ENCODE peak calls at places on chromosomes 7 and 10, in six cellular contexts. One of them, this sample, is unnamed. For H3K4me1 and H3K27me3, the result is how much of the 10 kb centered on the place peaks cover.

GRCh38 chr10:68992721-68993440 is 4.3 kb downstream of the KIFBP start:
- DNase-seq in sigmoid colon: peak
- DNase-seq in GM23248: peak
- DNase-seq in transverse colon: peak
- DNase-seq in fibroblast of lung: peak
- DNase-seq in pancreas: no peak
- DNase-seq in this sample: no peak

GRCh38 chr10:1963341-1963740 is 226.0 kb upstream of the ADARB2 start:
- DNase-seq in GM23248: no peak
- DNase-seq in sigmoid colon: no peak
- DNase-seq in transverse colon: no peak
- DNase-seq in fibroblast of lung: no peak
- DNase-seq in pancreas: no peak
- DNase-seq in this sample: no peak

GRCh38 chr10:56593120-56593519 is 232.1 kb upstream of the ZWINT start:
- DNase-seq in sigmoid colon: no peak
- DNase-seq in transverse colon: no peak
- DNase-seq in GM23248: no peak
- DNase-seq in fibroblast of lung: no peak
- DNase-seq in pancreas: no peak
- DNase-seq in this sample: no peak

GRCh38 chr10:74189999-74190421 is 39.0 kb downstream of the ADK start:
- DNase-seq in sigmoid colon: no peak
- DNase-seq in fibroblast of lung: peak
- DNase-seq in transverse colon: peak
- DNase-seq in GM23248: peak
- DNase-seq in pancreas: no peak
- DNase-seq in this sample: peak

GRCh38 chr10:127405221-127405620 is 143.9 kb upstream of the NPS start:
- DNase-seq in sigmoid colon: no peak
- DNase-seq in pancreas: no peak
- DNase-seq in transverse colon: no peak
- DNase-seq in fibroblast of lung: peak
- DNase-seq in GM23248: peak
- DNase-seq in this sample: no peak

GRCh38 chr10:32943395-32943794 is 14.6 kb downstream of the ITGB1 start:
- DNase-seq in fibroblast of lung: no peak
- DNase-seq in pancreas: no peak
- DNase-seq in GM23248: no peak
- DNase-seq in transverse colon: no peak
- DNase-seq in sigmoid colon: no peak
- DNase-seq in this sample: no peak

GRCh38 chr7:13822678-13823077 is 166.8 kb downstream of the ETV1 start:
- DNase-seq in sigmoid colon: no peak
- DNase-seq in fibroblast of lung: no peak
- DNase-seq in pancreas: no peak
- DNase-seq in transverse colon: no peak
- DNase-seq in GM23248: no peak
- DNase-seq in this sample: no peak

GRCh38 chr10:99530108-99531025 is 2.4 kb upstream of the NKX2-3 start:
- DNase-seq in pancreas: no peak
- DNase-seq in transverse colon: peak
- DNase-seq in sigmoid colon: peak
- DNase-seq in GM23248: no peak
- DNase-seq in fibroblast of lung: no peak
- DNase-seq in this sample: no peak

GRCh38 chr7:44711528-44711927 is 37.1 kb upstream of the ZMIZ2 start:
- DNase-seq in transverse colon: no peak
- DNase-seq in sigmoid colon: peak
- DNase-seq in GM23248: no peak
- DNase-seq in pancreas: no peak
- DNase-seq in fibroblast of lung: no peak
- DNase-seq in this sample: no peak

GRCh38 chr10:63491558-63492316 is 26.0 kb upstream of the JMJD1C start:
- DNase-seq in transverse colon: no peak
- DNase-seq in pancreas: no peak
- DNase-seq in GM23248: peak
- DNase-seq in sigmoid colon: peak
- DNase-seq in fibroblast of lung: peak
- DNase-seq in this sample: peak

GRCh38 chr7:43198016-43198415 is 85.6 kb downstream of the HECW1 start:
- DNase-seq in fibroblast of lung: no peak
- DNase-seq in transverse colon: no peak
- DNase-seq in sigmoid colon: no peak
- DNase-seq in GM23248: no peak
- DNase-seq in pancreas: no peak
- DNase-seq in this sample: no peak

GRCh38 chr7:159026271-159027047 is 118.2 kb downstream of the VIPR2 start:
- DNase-seq in sigmoid colon: peak
- DNase-seq in fibroblast of lung: no peak
- DNase-seq in transverse colon: peak
- DNase-seq in GM23248: no peak
- DNase-seq in pancreas: no peak
- DNase-seq in this sample: no peak

GRCh38 chr10:16341637-16342036 is 95.2 kb upstream of the PTER start:
- DNase-seq in fibroblast of lung: no peak
- DNase-seq in GM23248: no peak
- DNase-seq in pancreas: no peak
- DNase-seq in sigmoid colon: no peak
- DNase-seq in transverse colon: no peak
- DNase-seq in this sample: no peak

GRCh38 chr7:100546129-100546867 is 7.3 kb downstream of the AGFG2 start:
- DNase-seq in GM23248: no peak
- DNase-seq in sigmoid colon: no peak
- DNase-seq in fibroblast of lung: no peak
- DNase-seq in transverse colon: peak
- DNase-seq in pancreas: no peak
- DNase-seq in this sample: no peak

GRCh38 chr10:34433241-34434076 is 381.6 kb downstream of the PARD3 start:
- DNase-seq in pancreas: no peak
- DNase-seq in transverse colon: no peak
- DNase-seq in GM23248: peak
- DNase-seq in fibroblast of lung: peak
- DNase-seq in sigmoid colon: no peak
- DNase-seq in this sample: no peak

GRCh38 chr7:77199008-77199966 is at the start of gene FGL2:
- DNase-seq in sigmoid colon: peak
- DNase-seq in transverse colon: peak
- DNase-seq in pancreas: no peak
- DNase-seq in GM23248: peak
- DNase-seq in fibroblast of lung: peak
- DNase-seq in this sample: no peak

GRCh38 chr10:29285624-29286051 is 3.2 kb upstream of the LYZL1 start:
- DNase-seq in fibroblast of lung: no peak
- DNase-seq in transverse colon: no peak
- DNase-seq in GM23248: no peak
- DNase-seq in sigmoid colon: no peak
- DNase-seq in pancreas: no peak
- DNase-seq in this sample: no peak

GRCh38 chr10:129958118-129958685 is 5.9 kb downstream of the EBF3 start:
- DNase-seq in fibroblast of lung: no peak
- DNase-seq in GM23248: no peak
- DNase-seq in sigmoid colon: peak
- DNase-seq in pancreas: no peak
- DNase-seq in transverse colon: no peak
- DNase-seq in this sample: no peak

GRCh38 chr10:113899952-113900598 is 45.6 kb downstream of the NHLRC2 start:
- DNase-seq in GM23248: peak
- DNase-seq in sigmoid colon: no peak
- DNase-seq in pancreas: no peak
- DNase-seq in fibroblast of lung: no peak
- DNase-seq in transverse colon: no peak
- DNase-seq in this sample: no peak

GRCh38 chr10:7611909-7612308 is 54.9 kb downstream of the ITIH5 start:
- DNase-seq in pancreas: no peak
- DNase-seq in GM23248: peak
- DNase-seq in fibroblast of lung: no peak
- DNase-seq in sigmoid colon: no peak
- DNase-seq in transverse colon: no peak
- DNase-seq in this sample: no peak

GRCh38 chr10:21499910-21500577 is 25.4 kb downstream of the SKIDA1 start:
- DNase-seq in fibroblast of lung: peak
- DNase-seq in sigmoid colon: no peak
- DNase-seq in transverse colon: no peak
- DNase-seq in pancreas: no peak
- DNase-seq in GM23248: no peak
- DNase-seq in this sample: no peak

GRCh38 chr7:18496336-18496700 is 769 bp downstream of the HDAC9 start:
- DNase-seq in fibroblast of lung: no peak
- DNase-seq in pancreas: no peak
- DNase-seq in GM23248: no peak
- DNase-seq in transverse colon: no peak
- DNase-seq in sigmoid colon: no peak
- DNase-seq in this sample: no peak

DNA sequence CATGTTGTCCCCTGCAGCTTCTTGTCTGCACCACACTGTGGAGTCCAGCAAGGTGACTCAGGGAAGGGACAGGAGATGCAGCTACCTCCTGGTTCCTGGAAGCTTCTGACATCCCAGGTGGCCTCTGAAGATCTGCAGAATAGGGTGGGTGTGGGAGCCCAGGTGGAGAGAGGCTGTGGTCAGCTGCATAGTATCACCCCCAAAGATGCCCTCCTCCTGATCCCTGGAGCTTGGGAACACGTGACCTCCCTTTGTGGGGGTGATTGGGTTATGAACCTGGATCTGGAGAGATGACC is 25.4 kb downstream of the CALML3 start:
- DNase-seq in sigmoid colon: no peak
- DNase-seq in fibroblast of lung: no peak
- DNase-seq in pancreas: no peak
- DNase-seq in transverse colon: no peak
- DNase-seq in GM23248: no peak
- DNase-seq in this sample: no peak
- H3K4me1 ChIP-seq in sigmoid colon: half or more
- H3K4me1 ChIP-seq in fibroblast of lung: under half
- H3K4me1 ChIP-seq in pancreas: under half
- H3K4me1 ChIP-seq in transverse colon: half or more
- H3K4me1 ChIP-seq in GM23248: under half
- H3K4me1 ChIP-seq in this sample: half or more

GRCh38 chr7:69598487-69599148 is 343 bp downstream of the AUTS2 start:
- DNase-seq in pancreas: peak
- DNase-seq in sigmoid colon: peak
- DNase-seq in GM23248: no peak
- DNase-seq in fibroblast of lung: peak
- DNase-seq in transverse colon: no peak
- DNase-seq in this sample: no peak
- H3K27me3 ChIP-seq in pancreas: under half
- H3K27me3 ChIP-seq in sigmoid colon: under half
- H3K27me3 ChIP-seq in GM23248: under half
- H3K27me3 ChIP-seq in fibroblast of lung: under half
- H3K27me3 ChIP-seq in transverse colon: under half
- H3K27me3 ChIP-seq in this sample: under half

DNA sequence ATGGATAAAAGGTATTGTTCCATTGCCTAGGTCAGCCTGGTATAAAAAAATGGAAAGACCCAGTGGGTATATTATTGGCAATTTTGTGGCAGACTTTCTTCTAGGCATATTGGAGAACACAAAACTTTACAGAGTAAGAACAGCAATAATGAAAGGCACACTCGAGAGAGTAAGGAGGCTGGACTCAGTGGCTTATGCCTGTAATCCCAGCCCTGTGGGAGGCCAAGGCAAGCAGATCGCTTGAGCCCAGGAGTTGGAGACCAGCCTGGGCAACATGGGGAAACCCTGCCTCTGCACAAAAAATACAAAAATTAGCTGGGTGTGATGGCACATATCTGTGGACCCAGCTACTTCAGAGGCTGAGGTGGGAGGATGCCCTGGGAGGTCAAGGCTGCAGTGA is 158.2 kb downstream of the FAM107B start:
- DNase-seq in transverse colon: no peak
- DNase-seq in sigmoid colon: no peak
- DNase-seq in fibroblast of lung: no peak
- DNase-seq in pancreas: no peak
- DNase-seq in GM23248: no peak
- DNase-seq in this sample: no peak
- H3K4me1 ChIP-seq in transverse colon: under half
- H3K4me1 ChIP-seq in sigmoid colon: under half
- H3K4me1 ChIP-seq in fibroblast of lung: under half
- H3K4me1 ChIP-seq in pancreas: under half
- H3K4me1 ChIP-seq in GM23248: under half
- H3K4me1 ChIP-seq in this sample: under half

DNA sequence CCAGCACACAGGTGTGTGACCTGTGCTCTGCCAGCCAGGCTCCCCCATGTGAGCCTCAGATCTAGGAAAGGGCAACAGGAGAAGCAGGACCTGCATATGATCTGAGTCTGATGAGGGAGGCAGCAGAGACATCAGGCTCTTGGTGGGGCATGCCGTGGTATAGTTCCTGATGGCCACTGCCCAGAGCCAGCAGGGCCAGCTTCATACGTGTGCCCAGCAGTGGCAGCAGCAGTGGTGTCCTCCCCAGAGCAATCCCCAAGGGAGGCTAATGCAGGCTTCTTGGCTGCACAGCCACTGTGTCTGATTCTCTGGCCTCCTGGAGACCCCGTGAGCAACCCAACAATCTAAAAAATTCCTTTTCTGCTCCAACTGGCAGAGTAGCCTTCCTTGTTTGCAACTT is 230.6 kb upstream of the ZMIZ1 start:
- DNase-seq in fibroblast of lung: no peak
- DNase-seq in sigmoid colon: no peak
- DNase-seq in pancreas: no peak
- DNase-seq in transverse colon: no peak
- DNase-seq in GM23248: no peak
- DNase-seq in this sample: no peak
- H3K27me3 ChIP-seq in fibroblast of lung: under half
- H3K27me3 ChIP-seq in sigmoid colon: under half
- H3K27me3 ChIP-seq in pancreas: under half
- H3K27me3 ChIP-seq in transverse colon: under half
- H3K27me3 ChIP-seq in GM23248: under half
- H3K27me3 ChIP-seq in this sample: under half